ENCODE peak calls at places on chromosomes 13 and 19, in seven cellular contexts. One of them, this sample, is unnamed.

GRCh38 chr13:113907637-113908617 is 44.1 kb upstream of the GAS6 start:
- DNase-seq in stimulated activated CD4-positive, alpha-beta T cell treated with anti-CD3 and anti-CD28 coated beads, Interleukin-4, amount 100 ng/mL, for 1 hour: no peak
- DNase-seq in cardiac fibroblast: peak
- DNase-seq in thyroid gland: no peak
- DNase-seq in naive B cell: no peak
- DNase-seq in astrocyte of the spinal cord: peak
- DNase-seq in tibial nerve: no peak
- DNase-seq in this sample: peak

GRCh38 chr13:23020246-23020843 is 160.4 kb upstream of the SGCG start:
- DNase-seq in stimulated activated CD4-positive, alpha-beta T cell treated with anti-CD3 and anti-CD28 coated beads, Interleukin-4, amount 100 ng/mL, for 1 hour: peak
- DNase-seq in thyroid gland: peak
- DNase-seq in astrocyte of the spinal cord: peak
- DNase-seq in tibial nerve: peak
- DNase-seq in naive B cell: peak
- DNase-seq in cardiac fibroblast: peak
- DNase-seq in this sample: peak

GRCh38 chr13:111429064-111429558 is 108.7 kb downstream of the TEX29 start:
- DNase-seq in stimulated activated CD4-positive, alpha-beta T cell treated with anti-CD3 and anti-CD28 coated beads, Interleukin-4, amount 100 ng/mL, for 1 hour: peak
- DNase-seq in tibial nerve: no peak
- DNase-seq in naive B cell: no peak
- DNase-seq in cardiac fibroblast: peak
- DNase-seq in astrocyte of the spinal cord: peak
- DNase-seq in thyroid gland: peak
- DNase-seq in this sample: peak

GRCh38 chr19:33063356-33064116 is 1.2 kb downstream of the RHPN2 start:
- DNase-seq in stimulated activated CD4-positive, alpha-beta T cell treated with anti-CD3 and anti-CD28 coated beads, Interleukin-4, amount 100 ng/mL, for 1 hour: no peak
- DNase-seq in naive B cell: peak
- DNase-seq in cardiac fibroblast: peak
- DNase-seq in astrocyte of the spinal cord: peak
- DNase-seq in thyroid gland: peak
- DNase-seq in tibial nerve: no peak
- DNase-seq in this sample: peak

GRCh38 chr13:97975280-97975850 is 21.9 kb downstream of the IPO5 start:
- DNase-seq in stimulated activated CD4-positive, alpha-beta T cell treated with anti-CD3 and anti-CD28 coated beads, Interleukin-4, amount 100 ng/mL, for 1 hour: no peak
- DNase-seq in naive B cell: no peak
- DNase-seq in thyroid gland: no peak
- DNase-seq in cardiac fibroblast: no peak
- DNase-seq in tibial nerve: no peak
- DNase-seq in astrocyte of the spinal cord: no peak
- DNase-seq in this sample: no peak

GRCh38 chr13:97353927-97354326 is 80.0 kb upstream of the RAP2A start:
- DNase-seq in cardiac fibroblast: peak
- DNase-seq in tibial nerve: no peak
- DNase-seq in naive B cell: no peak
- DNase-seq in astrocyte of the spinal cord: peak
- DNase-seq in stimulated activated CD4-positive, alpha-beta T cell treated with anti-CD3 and anti-CD28 coated beads, Interleukin-4, amount 100 ng/mL, for 1 hour: no peak
- DNase-seq in thyroid gland: no peak
- DNase-seq in this sample: peak

GRCh38 chr13:111912453-111912866 is 154.5 kb upstream of the SOX1 start:
- DNase-seq in cardiac fibroblast: no peak
- DNase-seq in astrocyte of the spinal cord: no peak
- DNase-seq in thyroid gland: no peak
- DNase-seq in stimulated activated CD4-positive, alpha-beta T cell treated with anti-CD3 and anti-CD28 coated beads, Interleukin-4, amount 100 ng/mL, for 1 hour: no peak
- DNase-seq in tibial nerve: no peak
- DNase-seq in naive B cell: no peak
- DNase-seq in this sample: no peak

GRCh38 chr19:53872762-53873161 is 5.1 kb downstream of the MYADM start:
- DNase-seq in tibial nerve: no peak
- DNase-seq in naive B cell: no peak
- DNase-seq in cardiac fibroblast: no peak
- DNase-seq in astrocyte of the spinal cord: no peak
- DNase-seq in stimulated activated CD4-positive, alpha-beta T cell treated with anti-CD3 and anti-CD28 coated beads, Interleukin-4, amount 100 ng/mL, for 1 hour: no peak
- DNase-seq in thyroid gland: no peak
- DNase-seq in this sample: no peak

GRCh38 chr13:45367995-45368394 is 27.0 kb upstream of the TPT1 start:
- DNase-seq in cardiac fibroblast: no peak
- DNase-seq in astrocyte of the spinal cord: no peak
- DNase-seq in thyroid gland: no peak
- DNase-seq in stimulated activated CD4-positive, alpha-beta T cell treated with anti-CD3 and anti-CD28 coated beads, Interleukin-4, amount 100 ng/mL, for 1 hour: no peak
- DNase-seq in naive B cell: no peak
- DNase-seq in tibial nerve: no peak
- DNase-seq in this sample: no peak

GRCh38 chr19:58361900-58362271 is 665 bp downstream of the ZNF497 start:
- DNase-seq in tibial nerve: no peak
- DNase-seq in thyroid gland: peak
- DNase-seq in naive B cell: no peak
- DNase-seq in cardiac fibroblast: no peak
- DNase-seq in stimulated activated CD4-positive, alpha-beta T cell treated with anti-CD3 and anti-CD28 coated beads, Interleukin-4, amount 100 ng/mL, for 1 hour: peak
- DNase-seq in astrocyte of the spinal cord: no peak
- DNase-seq in this sample: peak

GRCh38 chr13:112510002-112510780 is 77.8 kb downstream of the TUBGCP3 start:
- DNase-seq in stimulated activated CD4-positive, alpha-beta T cell treated with anti-CD3 and anti-CD28 coated beads, Interleukin-4, amount 100 ng/mL, for 1 hour: no peak
- DNase-seq in naive B cell: no peak
- DNase-seq in astrocyte of the spinal cord: peak
- DNase-seq in thyroid gland: peak
- DNase-seq in tibial nerve: no peak
- DNase-seq in cardiac fibroblast: peak
- DNase-seq in this sample: peak